ENCODE peak calls at places on chromosomes 1 and 21, in seven cellular contexts. V is retina; D is foreskin fibroblast; A is NCI-H2081; H is cardiac fibroblast; Q is CD4-positive, alpha-beta T cell; X is tibial artery. W is an unnamed sample.

GRCh38 chr1:201142854-201143725 is 11.2 kb downstream of the TMEM9 start:
- DNase-seq in X (peak), V (no peak), H (no peak), Q (no peak), D (no peak), A (no peak), W (peak)

GRCh38 chr1:64242895-64243756 is 39.7 kb downstream of the UBE2U start:
- DNase-seq in Q (no peak), A (peak), V (peak), D (peak), X (no peak), H (peak), W (peak)

GRCh38 chr1:153617677-153618076 is 1.6 kb upstream of the S100A14 start:
- DNase-seq in V (no peak), D (no peak), A (peak), H (peak), X (peak), Q (peak), W (peak)

GRCh38 chr1:151540982-151541377 is 871 bp downstream of the TUFT1 start:
- DNase-seq in D (no peak), Q (no peak), H (no peak), A (peak), X (no peak), V (no peak), W (no peak)

GRCh38 chr21:43921602-43921978 is 56.6 kb downstream of the AGPAT3 start:
- DNase-seq in X (no peak), A (peak), D (no peak), V (no peak), H (no peak), Q (peak), W (no peak)

GRCh38 chr1:63318255-63319068 is 3.9 kb upstream of the FOXD3 start:
- DNase-seq in V (peak), H (no peak), D (no peak), X (no peak), A (no peak), Q (no peak), W (no peak)

GRCh38 chr1:203764105-203765028 is 616 bp upstream of the LAX1 start:
- DNase-seq in D (no peak), Q (no peak), A (no peak), X (no peak), V (no peak), H (no peak), W (no peak)

GRCh38 chr1:16226495-16227179 is 10.3 kb downstream of the CPLANE2 start:
- DNase-seq in D (no peak), Q (no peak), H (no peak), V (peak), A (no peak), X (no peak), W (no peak)

GRCh38 chr1:109040627-109041613 is 982 bp downstream of the WDR47 start:
- DNase-seq in X (no peak), D (peak), Q (peak), H (peak), V (peak), A (no peak), W (peak)

GRCh38 chr1:229058716-229059115 is 212.2 kb upstream of the RAB4A start:
- DNase-seq in X (no peak), Q (no peak), V (peak), A (peak), H (no peak), D (no peak), W (peak)

GRCh38 chr21:35406600-35406999 is 357.5 kb upstream of the RUNX1 start:
- DNase-seq in H (no peak), X (no peak), V (no peak), Q (no peak), A (no peak), D (no peak), W (no peak)

GRCh38 chr1:154784924-154785531 is 85.1 kb downstream of the KCNN3 start:
- DNase-seq in V (no peak), H (no peak), D (no peak), A (no peak), X (peak), Q (peak), W (no peak)

GRCh38 chr1:101520302-101520701 is 283.5 kb downstream of the S1PR1 start:
- DNase-seq in Q (no peak), H (peak), D (peak), A (peak), V (peak), X (no peak), W (peak)

GRCh38 chr1:171424494-171424893 is 60.8 kb upstream of the PRRC2C start:
- DNase-seq in V (no peak), A (no peak), Q (no peak), H (no peak), X (no peak), D (no peak), W (no peak)

GRCh38 chr1:241627453-241628329 is 12.5 kb downstream of the CHML start:
- DNase-seq in V (no peak), A (peak), H (peak), D (peak), X (no peak), Q (no peak), W (peak)

GRCh38 chr1:211517006-211517405 is 25.0 kb upstream of the RD3 start:
- DNase-seq in Q (no peak), V (no peak), X (no peak), H (no peak), A (no peak), D (no peak), W (no peak)

GRCh38 chr21:28148400-28149064 is 844.1 kb downstream of the LTN1 start:
- DNase-seq in A (peak), Q (no peak), V (no peak), H (peak), X (no peak), D (no peak), W (no peak)

GRCh38 chr21:43196789-43197188 is 28.0 kb downstream of the CRYAA start:
- DNase-seq in V (no peak), A (peak), H (peak), X (peak), Q (no peak), D (no peak), W (no peak)

GRCh38 chr1:234175363-234175762 is 197.9 kb upstream of the COA6 start:
- DNase-seq in H (no peak), X (no peak), A (no peak), D (no peak), Q (no peak), V (no peak), W (no peak)

GRCh38 chr1:203381151-203381751 is 30.3 kb upstream of the FMOD start:
- DNase-seq in H (no peak), Q (no peak), V (no peak), X (no peak), D (no peak), A (no peak), W (no peak)

GRCh38 chr1:225866061-225866844 is 15.9 kb downstream of the TMEM63A start:
- DNase-seq in D (peak), A (no peak), H (peak), X (no peak), Q (peak), V (no peak), W (peak)

GRCh38 chr1:56289260-56289659 is 290.1 kb downstream of the PLPP3 start:
- DNase-seq in X (no peak), A (peak), H (no peak), D (no peak), Q (no peak), V (no peak), W (no peak)

GRCh38 chr1:201535046-201535777 is 3.7 kb upstream of the NAV1 start:
- DNase-seq in V (no peak), D (peak), Q (no peak), X (no peak), A (no peak), H (peak), W (no peak)

GRCh38 chr21:44858791-44859190 is 14.7 kb downstream of the PTTG1IP start:
- DNase-seq in H (no peak), Q (no peak), D (no peak), A (no peak), V (no peak), X (no peak), W (no peak)

GRCh38 chr1:18962121-18962721 is 5.7 kb upstream of the IFFO2 start:
- DNase-seq in Q (no peak), D (no peak), X (peak), A (no peak), V (no peak), H (peak), W (peak)

GRCh38 chr1:224333309-224333926 is 3.4 kb upstream of the NVL start:
- DNase-seq in D (peak), V (peak), A (peak), Q (no peak), X (no peak), H (peak), W (peak)

GRCh38 chr1:235397733-235398132 is 30.5 kb downstream of the TBCE start:
- DNase-seq in Q (no peak), H (peak), A (no peak), V (no peak), D (peak), X (no peak), W (peak)

GRCh38 chr1:42747125-42747524 is 7.1 kb upstream of the CLDN19 start:
- DNase-seq in X (no peak), V (peak), Q (peak), H (peak), D (no peak), A (peak), W (no peak)

GRCh38 chr1:206002833-206003532 is at the start of gene RAB7B:
- DNase-seq in Q (no peak), H (peak), D (peak), V (peak), X (peak), A (no peak), W (peak)

GRCh38 chr1:226376300-226376699 is 31.6 kb downstream of the PARP1 start:
- DNase-seq in X (no peak), H (no peak), V (no peak), A (no peak), D (no peak), Q (no peak), W (no peak)

GRCh38 chr1:67559222-67559700 is 125.7 kb upstream of the GADD45A start:
- DNase-seq in H (peak), A (no peak), Q (no peak), D (peak), X (peak), V (no peak), W (peak)

GRCh38 chr1:6953874-6954502 is 168.7 kb downstream of the CAMTA1 start:
- DNase-seq in Q (no peak), V (peak), A (no peak), H (no peak), X (no peak), D (no peak), W (no peak)

GRCh38 chr1:7255303-7256058 is 470.2 kb downstream of the CAMTA1 start:
- DNase-seq in X (no peak), D (peak), V (peak), Q (no peak), A (no peak), H (peak), W (peak)

GRCh38 chr1:247407180-247407616 is 8.8 kb upstream of the NLRP3 start:
- DNase-seq in V (peak), X (no peak), H (no peak), Q (peak), A (no peak), D (no peak), W (no peak)

GRCh38 chr1:61403863-61404615 is 320.9 kb downstream of the TM2D1 start:
- DNase-seq in H (peak), Q (no peak), X (no peak), A (no peak), V (no peak), D (no peak), W (no peak)

GRCh38 chr21:36310016-36310415 is 10.0 kb upstream of the MORC3 start:
- DNase-seq in H (no peak), V (no peak), Q (no peak), X (no peak), D (no peak), A (no peak), W (no peak)

GRCh38 chr1:178541829-178542553 is 29.1 kb downstream of the TEX35 start:
- DNase-seq in H (no peak), D (no peak), Q (peak), V (no peak), A (peak), X (peak), W (no peak)

GRCh38 chr1:112803906-112804762 is 89.0 kb upstream of the PPM1J start:
- DNase-seq in H (peak), D (peak), V (peak), X (peak), Q (peak), A (peak), W (peak)